ENCODE peak calls at places on chromosomes 6 and 20, in five cellular contexts. P is spleen; C is CD8-positive, alpha-beta memory T cell; U is stomach; G is IMR-90. T is an unnamed sample.
A peak's percentile ranks its signal among the peaks of the same experiment; 100 is the strongest.

GRCh38 chr6:169915769-169916550 is 164.5 kb downstream of the ERMARD start:
- DNase-seq in U (no peak), G (no peak), C (no peak), P (no peak), T (no peak)

GRCh38 chr6:160299559-160299958 is 40.9 kb upstream of the SLC22A2 start:
- DNase-seq in P (no peak), G (no peak), C (no peak), U (no peak), T (no peak)

GRCh38 chr20:52313335-52313963 is 121.9 kb upstream of the ZFP64 start:
- DNase-seq in U (no peak), C (no peak), P (no peak), G (peak; percentile 35), T (no peak)

GRCh38 chr6:74840953-74841352 is 364.9 kb downstream of the COL12A1 start:
- DNase-seq in C (no peak), G (no peak), P (no peak), U (no peak), T (no peak)

GRCh38 chr6:3744211-3744900 is 7.2 kb downstream of the PXDC1 start:
- DNase-seq in P (no peak), U (no peak), C (no peak), G (no peak), T (no peak)

GRCh38 chr6:116283191-116283590 is 3.5 kb upstream of the TSPYL1 start:
- DNase-seq in P (no peak), U (no peak), C (no peak), G (no peak), T (no peak)

GRCh38 chr20:43271980-43272379 is 82.3 kb upstream of the PTPRT start:
- DNase-seq in U (no peak), C (no peak), G (no peak), P (no peak), T (no peak)

GRCh38 chr6:110390404-110390803 is 25.0 kb downstream of the DDO start:
- DNase-seq in G (no peak), U (no peak), C (no peak), P (no peak), T (no peak)

GRCh38 chr6:33915134-33915533 is 111.3 kb upstream of the MLN start:
- DNase-seq in G (no peak), P (no peak), U (peak; percentile 36), C (no peak), T (no peak)

GRCh38 chr6:108446629-108447150 is 114.0 kb upstream of the FOXO3 start:
- DNase-seq in U (no peak), P (no peak), G (no peak), C (no peak), T (no peak)

GRCh38 chr6:52283111-52283510 is 1.4 kb downstream of the MCM3 start:
- DNase-seq in U (no peak), G (no peak), C (no peak), P (no peak), T (no peak)

GRCh38 chr6:90175627-90176538 is 120.8 kb downstream of the BACH2 start:
- DNase-seq in U (no peak), P (no peak), C (no peak), G (no peak), T (no peak)

GRCh38 chr6:98516869-98517268 is 317.5 kb upstream of the POU3F2 start:
- DNase-seq in P (no peak), C (no peak), G (no peak), U (no peak), T (no peak)

GRCh38 chr20:63116412-63117106 is 99.4 kb downstream of the YTHDF1 start:
- DNase-seq in P (peak; percentile 28), U (no peak), C (no peak), G (peak; percentile 8), T (no peak)

GRCh38 chr20:54161821-54162149 is 12.0 kb downstream of the CYP24A1 start:
- DNase-seq in C (no peak), P (no peak), U (no peak), G (no peak), T (no peak)

GRCh38 chr6:105892577-105893262 is 193.4 kb upstream of the PRDM1 start:
- DNase-seq in C (no peak), G (no peak), P (no peak), U (peak; percentile 45), T (no peak)

GRCh38 chr6:113763883-113764282 is 93.3 kb upstream of the MARCKS start:
- DNase-seq in C (no peak), G (peak; percentile 78), U (no peak), P (no peak), T (no peak)

GRCh38 chr6:118894425-118895240 is 681 bp downstream of the ASF1A start:
- DNase-seq in U (peak; percentile 65), G (peak; percentile 66), C (peak; percentile 44), P (peak; percentile 94), T (peak; percentile 62)

GRCh38 chr6:111211411-111212030 is 124.2 kb downstream of the SLC16A10 start:
- DNase-seq in U (peak; percentile 30), C (no peak), G (no peak), P (no peak), T (no peak)

GRCh38 chr6:1066449-1066848 is 245.4 kb upstream of the FOXQ1 start:
- DNase-seq in G (no peak), P (no peak), U (no peak), C (no peak), T (no peak)

GRCh38 chr20:25081065-25081729 is 744 bp downstream of the VSX1 start:
- DNase-seq in C (no peak), U (peak; percentile 28), P (peak; percentile 64), G (no peak), T (peak; percentile 42)

GRCh38 chr6:93940381-93940780 is 521.0 kb upstream of the EPHA7 start:
- DNase-seq in U (no peak), G (no peak), P (no peak), C (no peak), T (no peak)

GRCh38 chr6:135088232-135088760 is 33.7 kb upstream of the HBS1L start:
- DNase-seq in P (no peak), G (no peak), C (no peak), U (no peak), T (no peak)

GRCh38 chr6:151534576-151534975 is 40.8 kb downstream of the CCDC170 start:
- DNase-seq in G (peak; percentile 16), U (no peak), P (no peak), C (no peak), T (no peak)

GRCh38 chr6:166402582-166403277 is 20.0 kb upstream of the MPC1 start:
- DNase-seq in C (no peak), P (no peak), U (no peak), G (peak; percentile 16), T (no peak)

GRCh38 chr20:10603971-10604864 is 69.6 kb downstream of the JAG1 start:
- DNase-seq in U (no peak), C (no peak), G (peak; percentile 94), P (no peak), T (peak; percentile 82)

GRCh38 chr6:111590209-111590955 is 15.3 kb downstream of the TRAF3IP2 start:
- DNase-seq in U (no peak), C (no peak), P (no peak), G (peak; percentile 56), T (no peak)

GRCh38 chr6:109455161-109455501 is 441 bp downstream of the MICAL1 start:
- DNase-seq in U (no peak), C (peak; percentile 46), P (peak; percentile 92), G (no peak), T (no peak)

GRCh38 chr6:131059486-131059885 is 3.6 kb downstream of the EPB41L2 start:
- DNase-seq in P (no peak), C (no peak), G (peak; percentile 73), U (no peak), T (no peak)

GRCh38 chr6:43735642-43736199 is 34.3 kb upstream of the VEGFA start:
- DNase-seq in C (no peak), G (no peak), U (no peak), P (no peak), T (no peak)
- H3K4me1 ChIP-seq in C (peaks cover 12% of the 10 kb centered on the region), G (no peaks in the 10 kb centered on the region), U (no peaks in the 10 kb centered on the region), P (peaks cover 17% of the 10 kb centered on the region), T (no peaks in the 10 kb centered on the region)

GRCh38 chr20:49671429-49671828 is 42.2 kb downstream of the B4GALT5 start:
- DNase-seq in C (no peak), G (no peak), U (no peak), P (no peak), T (no peak)
- H3K4me1 ChIP-seq in C (peaks cover 57% of the 10 kb centered on the region), G (peaks cover 6% of the 10 kb centered on the region), U (peaks cover 61% of the 10 kb centered on the region), P (peaks cover 89% of the 10 kb centered on the region), T (peaks cover 65% of the 10 kb centered on the region)

GRCh38 chr6:139751179-139751578 is 376.7 kb upstream of the CITED2 start:
- DNase-seq in P (no peak), C (no peak), U (no peak), G (peak; percentile 41), T (no peak)

GRCh38 chr6:139754898-139755754 is 380.7 kb upstream of the CITED2 start:
- DNase-seq in G (no peak), C (no peak), P (no peak), U (no peak), T (no peak)

GRCh38 chr6:139752086-139752485 is 377.6 kb upstream of the CITED2 start:
- DNase-seq in U (no peak), P (no peak), G (no peak), C (no peak), T (no peak)

GRCh38 chr6:139756381-139756780 is 381.9 kb upstream of the CITED2 start:
- DNase-seq in P (no peak), U (no peak), G (no peak), C (no peak), T (no peak)

GRCh38 chr6:139753198-139753861 is 378.9 kb upstream of the CITED2 start:
- DNase-seq in P (no peak), U (no peak), G (peak; percentile 77), C (no peak), T (no peak)
- H3K4me1 ChIP-seq in P (peaks cover 5% of the 10 kb centered on the region), U (no peaks in the 10 kb centered on the region), G (peaks cover 12% of the 10 kb centered on the region), C (no peaks in the 10 kb centered on the region), T (no peaks in the 10 kb centered on the region)

GRCh38 chr20:2109425-2110210 is 8.0 kb downstream of the STK35 start:
- DNase-seq in C (no peak), U (peak; percentile 56), G (no peak), P (no peak), T (peak; percentile 77)
- H3K4me1 ChIP-seq in C (peaks cover 97% of the 10 kb centered on the region), U (peaks cover 26% of the 10 kb centered on the region), G (peaks cover 8% of the 10 kb centered on the region), P (peaks cover 100% of the 10 kb centered on the region), T (peaks cover 94% of the 10 kb centered on the region)

DNA sequence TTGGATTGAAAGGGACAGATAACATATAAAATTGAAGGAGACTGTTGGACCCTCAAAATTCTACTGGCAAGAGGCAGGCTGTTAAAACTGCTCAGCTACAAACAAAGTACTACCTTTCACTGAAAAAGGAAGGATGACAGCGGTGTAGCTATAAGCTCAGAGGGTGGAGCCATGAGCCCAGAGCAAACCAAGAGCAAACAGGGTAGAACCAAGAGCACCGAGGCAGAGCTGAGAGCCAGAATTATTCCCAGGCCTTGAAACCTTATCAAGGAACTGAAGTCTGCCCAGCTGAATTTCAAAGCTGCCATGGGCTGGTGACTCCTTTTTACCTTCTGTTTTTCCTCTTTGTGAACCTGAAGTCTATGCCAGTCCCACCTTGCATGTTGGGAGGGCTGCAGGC is 74.7 kb upstream of the SLC4A11 start:
- DNase-seq in U (no peak), C (no peak), P (no peak), G (no peak), T (no peak)
- H3K4me1 ChIP-seq in U (peaks cover 17% of the 10 kb centered on the region), C (no peaks in the 10 kb centered on the region), P (peaks cover 7% of the 10 kb centered on the region), G (peaks cover 14% of the 10 kb centered on the region), T (peaks cover 36% of the 10 kb centered on the region)

GRCh38 chr20:60053125-60053812 is 95.0 kb downstream of the CDH26 start:
- DNase-seq in U (no peak), P (no peak), G (no peak), C (no peak), T (peak; percentile 36)
- H3K4me1 ChIP-seq in U (peaks cover 6% of the 10 kb centered on the region), P (peaks cover 35% of the 10 kb centered on the region), G (peaks cover 10% of the 10 kb centered on the region), C (peaks cover 44% of the 10 kb centered on the region), T (no peaks in the 10 kb centered on the region)